ENCODE peak calls at places on chromosome 21, in ten cellular contexts. H is tibial nerve; W is tibial artery; M is neural progenitor cell; J is CD8-positive, alpha-beta T cell; C is NT2/D1; K is thoracic aorta; U is naive thymus-derived CD4-positive, alpha-beta T cell; F is adipocyte; O is kidney. N is an unnamed sample. For H3K36me3, the result is how much of the 10 kb centered on the place peaks cover.

GRCh38 chr21:37087188-37087587 is 14.1 kb downstream of the TTC3 start:
- DNase-seq in H (no peak), W (no peak), M (peak), J (no peak), C (no peak), K (no peak), U (peak), F (peak), O (no peak), N (peak)

GRCh38 chr21:31470896-31471694 is 127.0 kb upstream of the TIAM1 start:
- DNase-seq in H (no peak), W (no peak), M (peak), J (no peak), C (peak), K (no peak), U (no peak), F (no peak), O (no peak), N (no peak)

GRCh38 chr21:39004776-39005605 is 178.3 kb downstream of the PSMG1 start:
- DNase-seq in H (no peak), W (peak), M (no peak), J (no peak), C (no peak), K (no peak), U (peak), F (no peak), O (peak), N (no peak)

GRCh38 chr21:39568380-39568779 is 44.4 kb upstream of the B3GALT5 start:
- DNase-seq in H (no peak), W (no peak), M (no peak), J (no peak), C (no peak), K (no peak), U (no peak), F (no peak), O (no peak), N (no peak)

GRCh38 chr21:37060296-37060695 is 12.6 kb downstream of the PIGP start:
- DNase-seq in H (peak), W (peak), M (peak), J (no peak), C (peak), K (no peak), U (no peak), F (peak), O (no peak), N (peak)

GRCh38 chr21:38386967-38387366 is 111.3 kb downstream of the ERG start:
- DNase-seq in H (no peak), W (no peak), M (no peak), J (no peak), C (no peak), K (no peak), U (no peak), F (peak), O (no peak), N (no peak)

GRCh38 chr21:15400905-15401304 is 328.9 kb upstream of the USP25 start:
- DNase-seq in H (no peak), W (no peak), M (no peak), J (no peak), C (no peak), K (no peak), U (no peak), F (no peak), O (no peak), N (no peak)

GRCh38 chr21:41243107-41243506 is 73.5 kb upstream of the FAM3B start:
- DNase-seq in H (no peak), W (no peak), M (no peak), J (no peak), C (no peak), K (no peak), U (no peak), F (no peak), O (no peak), N (no peak)

GRCh38 chr21:35796834-35797233 is 263.5 kb downstream of the SETD4 start:
- DNase-seq in H (no peak), W (no peak), M (no peak), J (no peak), C (no peak), K (no peak), U (no peak), F (peak), O (no peak), N (no peak)

GRCh38 chr21:34498623-34499022 is 13.4 kb downstream of the KCNE1 start:
- DNase-seq in H (no peak), W (no peak), M (no peak), J (no peak), C (no peak), K (no peak), U (no peak), F (peak), O (no peak), N (no peak)

GRCh38 chr21:39224930-39225329 is 41.7 kb upstream of the PSMG1 start:
- DNase-seq in H (no peak), W (no peak), M (no peak), J (no peak), C (no peak), K (no peak), U (no peak), F (no peak), O (no peak), N (no peak)

GRCh38 chr21:15935530-15935929 is 205.7 kb downstream of the USP25 start:
- DNase-seq in H (no peak), W (no peak), M (no peak), J (no peak), C (no peak), K (no peak), U (no peak), F (no peak), O (no peak), N (no peak)

GRCh38 chr21:23936224-23936623 is 1671.1 kb downstream of the MRPL39 start:
- DNase-seq in H (no peak), W (no peak), M (peak), J (no peak), C (peak), K (no peak), U (no peak), F (peak), O (no peak), N (no peak)

GRCh38 chr21:30340714-30341573 is 3.5 kb upstream of the KRTAP27-1 start:
- DNase-seq in H (no peak), W (no peak), M (peak), J (peak), C (peak), K (no peak), U (peak), F (peak), O (no peak), N (no peak)

GRCh38 chr21:17539743-17540341 is 27.0 kb downstream of the CXADR start:
- DNase-seq in H (no peak), W (no peak), M (no peak), J (no peak), C (no peak), K (no peak), U (no peak), F (no peak), O (no peak), N (no peak)

GRCh38 chr21:44972821-44973220 is 33.0 kb downstream of the SLX9 start:
- DNase-seq in H (no peak), W (peak), M (no peak), J (no peak), C (no peak), K (no peak), U (no peak), F (no peak), O (no peak), N (no peak)
- H3K36me3 ChIP-seq in H (under half), W (under half), M (under half), J (under half), C (half or more), K (under half), U (half or more), F (under half), O (under half), N (under half)

GRCh38 chr21:42850463-42850862 is 28.9 kb downstream of the WDR4 start:
- DNase-seq in H (no peak), W (no peak), M (no peak), J (no peak), C (no peak), K (no peak), U (no peak), F (no peak), O (peak), N (no peak)

GRCh38 chr21:42848932-42849758 is 30.2 kb downstream of the WDR4 start:
- DNase-seq in H (no peak), W (no peak), M (no peak), J (no peak), C (no peak), K (no peak), U (no peak), F (no peak), O (peak), N (no peak)

GRCh38 chr21:42851812-42852665 is 27.3 kb downstream of the WDR4 start:
- DNase-seq in H (no peak), W (no peak), M (no peak), J (no peak), C (no peak), K (no peak), U (no peak), F (no peak), O (no peak), N (no peak)

GRCh38 chr21:42849759-42850412 is 29.5 kb downstream of the WDR4 start:
- DNase-seq in H (no peak), W (no peak), M (no peak), J (no peak), C (no peak), K (no peak), U (no peak), F (no peak), O (peak), N (no peak)

GRCh38 chr21:42850866-42851391 is 28.4 kb downstream of the WDR4 start:
- DNase-seq in H (no peak), W (no peak), M (peak), J (no peak), C (no peak), K (no peak), U (no peak), F (no peak), O (peak), N (no peak)
- H3K36me3 ChIP-seq in H (under half), W (half or more), M (under half), J (half or more), C (half or more), K (half or more), U (half or more), F (half or more), O (under half), N (half or more)

GRCh38 chr21:45990049-45990711 is 8.6 kb downstream of the COL6A1 start:
- DNase-seq in H (peak), W (no peak), M (no peak), J (no peak), C (no peak), K (peak), U (no peak), F (no peak), O (peak), N (no peak)
- H3K36me3 ChIP-seq in H (under half), W (half or more), M (under half), J (under half), C (half or more), K (half or more), U (under half), F (half or more), O (under half), N (half or more)

DNA sequence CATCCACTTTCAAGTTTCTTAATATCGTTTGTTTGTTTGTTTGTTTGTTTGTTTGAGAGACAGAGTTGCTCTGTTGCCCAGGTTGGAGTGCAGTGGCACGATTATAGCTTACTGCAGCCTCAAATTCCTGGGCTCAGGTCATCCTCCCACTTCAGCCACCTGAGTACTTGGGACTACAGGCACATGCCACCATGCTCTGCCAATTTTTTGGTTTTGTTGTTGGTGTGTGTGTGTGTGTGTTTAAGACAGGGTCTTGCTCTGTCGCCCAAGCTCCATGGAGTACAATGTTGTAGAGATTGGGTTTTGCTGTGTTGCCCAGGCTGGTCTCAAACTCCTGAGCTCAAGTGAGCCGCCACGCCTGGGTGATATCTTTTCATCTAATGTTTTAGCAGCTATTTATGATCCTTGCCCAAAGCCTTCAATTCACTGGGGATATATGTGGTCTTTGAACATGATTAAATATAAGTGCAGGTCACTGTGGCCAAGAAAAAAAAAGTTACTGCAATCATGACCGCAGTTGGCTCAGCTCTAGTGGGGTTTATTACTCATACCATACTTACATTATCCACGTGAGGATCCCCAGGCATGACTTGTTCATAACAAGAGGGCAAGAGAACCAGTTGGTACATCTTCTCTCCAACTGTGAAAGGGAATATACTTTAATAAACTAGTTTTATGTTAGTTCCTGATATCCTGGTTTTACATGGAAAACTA is 8.0 kb downstream of the RRP1B start:
- DNase-seq in H (no peak), W (no peak), M (no peak), J (no peak), C (no peak), K (no peak), U (no peak), F (no peak), O (no peak), N (no peak)
- H3K36me3 ChIP-seq in H (under half), W (under half), M (under half), J (under half), C (half or more), K (under half), U (half or more), F (half or more), O (under half), N (under half)